ENCODE peak calls at places on chromosomes 12 and 14, in five cellular contexts. P is endothelial cell, M is fibroblast of mammary gland, J is T-helper 1 cell, E is NCI-H2171. L is an unnamed sample.

GRCh38 chr12:55681142-55682077 is 26.3 kb downstream of the ITGA7 start:
- DNase-seq in P (peak), M (peak), J (no peak), E (peak), L (no peak)

GRCh38 chr12:10634427-10634826 is 21.0 kb upstream of the MAGOHB start:
- DNase-seq in P (no peak), M (peak), J (no peak), E (no peak), L (no peak)

GRCh38 chr14:68884031-68885030 is 91.5 kb upstream of the ZFP36L1 start:
- DNase-seq in P (no peak), M (peak), J (no peak), E (peak), L (no peak)

GRCh38 chr12:120263725-120264040 is 1.8 kb downstream of the PXN start:
- DNase-seq in P (no peak), M (no peak), J (no peak), E (no peak), L (no peak)

GRCh38 chr12:113664224-113664681 is 192.6 kb upstream of the LHX5 start:
- DNase-seq in P (no peak), M (no peak), J (no peak), E (no peak), L (no peak)

GRCh38 chr12:115338566-115339294 is 654.8 kb upstream of the TBX3 start:
- DNase-seq in P (no peak), M (peak), J (no peak), E (no peak), L (no peak)

GRCh38 chr14:105092912-105093425 is 27.7 kb upstream of the GPR132 start:
- DNase-seq in P (peak), M (no peak), J (peak), E (no peak), L (peak)

GRCh38 chr14:99737956-99738667 is 54.0 kb downstream of the CYP46A1 start:
- DNase-seq in P (no peak), M (no peak), J (no peak), E (no peak), L (no peak)

GRCh38 chr12:121792607-121793500 is 634 bp downstream of the RHOF start:
- DNase-seq in P (no peak), M (no peak), J (peak), E (no peak), L (peak)

GRCh38 chr12:25692115-25693035 is 139.3 kb upstream of the LMNTD1 start:
- DNase-seq in P (no peak), M (peak), J (no peak), E (no peak), L (no peak)

GRCh38 chr12:122190842-122191668 is 8.1 kb downstream of the LRRC43 start:
- DNase-seq in P (peak), M (peak), J (peak), E (peak), L (peak)

GRCh38 chr12:84805474-84805858 is 107.1 kb downstream of the SLC6A15 start:
- DNase-seq in P (no peak), M (no peak), J (no peak), E (no peak), L (no peak)

GRCh38 chr12:113759135-113759534 is 207.0 kb downstream of the RBM19 start:
- DNase-seq in P (no peak), M (no peak), J (no peak), E (no peak), L (no peak)

GRCh38 chr14:75457024-75457390 is 29.2 kb downstream of the JDP2 start:
- DNase-seq in P (no peak), M (no peak), J (no peak), E (no peak), L (no peak)

GRCh38 chr14:59427653-59428578 is 37.3 kb downstream of the GPR135 start:
- DNase-seq in P (no peak), M (peak), J (no peak), E (peak), L (no peak)

GRCh38 chr14:104136472-104137296 is 1.7 kb upstream of the KIF26A start:
- DNase-seq in P (no peak), M (no peak), J (no peak), E (no peak), L (no peak)

GRCh38 chr14:92502541-92503286 is 10.9 kb upstream of the RIN3 start:
- DNase-seq in P (no peak), M (no peak), J (no peak), E (no peak), L (no peak)

GRCh38 chr14:80468331-80469122 is 257.2 kb upstream of the DIO2 start:
- DNase-seq in P (no peak), M (no peak), J (no peak), E (no peak), L (no peak)

GRCh38 chr12:45789025-45789424 is 59.5 kb downstream of the ARID2 start:
- DNase-seq in P (no peak), M (peak), J (no peak), E (no peak), L (no peak)

GRCh38 chr12:131789638-131790037 is 38.6 kb upstream of the MMP17 start:
- DNase-seq in P (no peak), M (no peak), J (no peak), E (no peak), L (no peak)

GRCh38 chr12:123139926-123140674 is 10.8 kb downstream of the PITPNM2 start:
- DNase-seq in P (no peak), M (peak), J (no peak), E (no peak), L (no peak)

GRCh38 chr12:9244894-9245293 is 36.7 kb upstream of the PZP start:
- DNase-seq in P (no peak), M (no peak), J (no peak), E (no peak), L (no peak)

GRCh38 chr14:61153436-61153835 is 127.7 kb downstream of the TMEM30B start:
- DNase-seq in P (no peak), M (no peak), J (no peak), E (peak), L (no peak)

GRCh38 chr14:55301722-55302121 is 30.5 kb downstream of the FBXO34 start:
- DNase-seq in P (no peak), M (peak), J (no peak), E (no peak), L (no peak)

GRCh38 chr12:108608616-108609015 is 10.7 kb upstream of the TMEM119 start:
- DNase-seq in P (no peak), M (no peak), J (no peak), E (no peak), L (no peak)

GRCh38 chr12:56116267-56117081 is at the start of gene RPL41:
- DNase-seq in P (peak), M (peak), J (peak), E (peak), L (peak)

GRCh38 chr12:49548822-49549648 is 10.2 kb downstream of the KCNH3 start:
- DNase-seq in P (peak), M (no peak), J (no peak), E (no peak), L (no peak)

GRCh38 chr12:108850854-108851573 is 6.4 kb downstream of the SSH1 start:
- DNase-seq in P (no peak), M (peak), J (no peak), E (no peak), L (no peak)

GRCh38 chr12:98645572-98646067 is 530 bp downstream of the APAF1 start:
- DNase-seq in P (no peak), M (peak), J (no peak), E (no peak), L (no peak)

GRCh38 chr12:5965950-5966383 is 20.9 kb upstream of the ANO2 start:
- DNase-seq in P (peak), M (peak), J (peak), E (peak), L (peak)

GRCh38 chr14:28412076-28412475 is 354.5 kb upstream of the FOXG1 start:
- DNase-seq in P (no peak), M (peak), J (no peak), E (no peak), L (no peak)

GRCh38 chr14:20346713-20347112 is 3.3 kb downstream of the PARP2 start:
- DNase-seq in P (no peak), M (no peak), J (no peak), E (no peak), L (no peak)

GRCh38 chr12:55673638-55674037 is 34.1 kb downstream of the ITGA7 start:
- DNase-seq in P (no peak), M (no peak), J (no peak), E (no peak), L (no peak)

GRCh38 chr12:63915105-63915830 is 70.8 kb downstream of the SRGAP1 start:
- DNase-seq in P (no peak), M (peak), J (no peak), E (no peak), L (no peak)

GRCh38 chr14:65230287-65230728 is 128.0 kb upstream of the MAX start:
- DNase-seq in P (no peak), M (peak), J (no peak), E (peak), L (no peak)

GRCh38 chr12:76307083-76307482 is 41.1 kb downstream of the BBS10 start:
- DNase-seq in P (no peak), M (no peak), J (no peak), E (no peak), L (no peak)